ENCODE peak calls at places on chromosomes 7 and 10, in eight cellular contexts. M, L, X, N, B, W, G and H are unnamed samples.

GRCh38 chr10:27359792-27360320 is 119.3 kb upstream of the ACBD5 start:
- DNase-seq in G (no peak), N (no peak), L (no peak), X (no peak), W (no peak), B (no peak), M (no peak), H (no peak)

GRCh38 chr7:28799619-28800018 is 158.5 kb downstream of the TRIL start:
- DNase-seq in L (no peak), B (no peak), W (no peak), N (no peak), X (no peak), M (no peak), G (no peak), H (no peak)

GRCh38 chr7:74006032-74006431 is 21.9 kb upstream of the ELN start:
- DNase-seq in W (no peak), L (no peak), M (no peak), N (no peak), G (no peak), B (no peak), X (no peak), H (no peak)

GRCh38 chr7:110522751-110523200 is 568.2 kb upstream of the LRRN3 start:
- DNase-seq in L (no peak), M (no peak), X (no peak), G (peak; percentile 59), B (no peak), N (no peak), W (no peak), H (no peak)

GRCh38 chr10:6621536-6621935 is 41.5 kb upstream of the PRKCQ start:
- DNase-seq in W (no peak), B (no peak), L (peak; percentile 12), X (no peak), M (no peak), G (no peak), N (no peak), H (no peak)

GRCh38 chr7:20227291-20227795 is 10.2 kb upstream of the MACC1 start:
- DNase-seq in W (no peak), L (no peak), X (no peak), M (no peak), N (no peak), B (no peak), G (no peak), H (no peak)

GRCh38 chr7:38881015-38881414 is 28.0 kb downstream of the VPS41 start:
- DNase-seq in L (no peak), M (no peak), N (no peak), G (no peak), X (no peak), W (no peak), B (no peak), H (no peak)

GRCh38 chr10:49076741-49077521 is 38.4 kb downstream of the VSTM4 start:
- DNase-seq in X (no peak), N (no peak), L (no peak), G (no peak), B (no peak), W (no peak), M (peak; percentile 11), H (no peak)

GRCh38 chr7:3206771-3207191 is 94.3 kb upstream of the SDK1 start:
- DNase-seq in M (peak; percentile 6), N (no peak), X (no peak), W (no peak), B (no peak), L (no peak), G (no peak), H (no peak)

GRCh38 chr10:12949248-12949647 is 52.3 kb downstream of the CCDC3 start:
- DNase-seq in W (no peak), X (no peak), N (no peak), M (no peak), B (no peak), G (no peak), L (no peak), H (no peak)

GRCh38 chr7:4212376-4212775 is 469.7 kb upstream of the FOXK1 start:
- DNase-seq in W (no peak), N (no peak), G (no peak), M (peak; percentile 48), X (no peak), B (no peak), L (no peak), H (no peak)

GRCh38 chr7:74429153-74429747 is 24.5 kb upstream of the GTF2IRD1 start:
- DNase-seq in M (no peak), B (no peak), N (peak; percentile 16), G (no peak), X (no peak), W (no peak), L (peak; percentile 75), H (no peak)

GRCh38 chr10:5317547-5318107 is 47.1 kb upstream of the UCN3 start:
- DNase-seq in L (peak; percentile 73), M (no peak), N (peak; percentile 39), G (no peak), W (no peak), B (no peak), X (peak; percentile 11), H (no peak)

GRCh38 chr10:27390681-27391080 is 113.4 kb upstream of the RAB18 start:
- DNase-seq in M (no peak), B (no peak), G (no peak), W (no peak), L (peak; percentile 7), X (no peak), N (no peak), H (no peak)

GRCh38 chr7:155289107-155289506 is 8.6 kb upstream of the INSIG1 start:
- DNase-seq in L (no peak), M (no peak), W (no peak), G (no peak), B (no peak), X (no peak), N (no peak), H (no peak)

GRCh38 chr7:102169651-102170416 is 116.8 kb upstream of the SH2B2 start:
- DNase-seq in W (no peak), X (peak; percentile 74), L (peak; percentile 37), G (no peak), N (no peak), M (no peak), B (no peak), H (no peak)

GRCh38 chr7:47307311-47307710 is 274.6 kb downstream of the TNS3 start:
- DNase-seq in X (no peak), G (no peak), L (no peak), M (no peak), B (no peak), W (no peak), N (no peak), H (no peak)

GRCh38 chr7:47311891-47312290 is 270.0 kb downstream of the TNS3 start:
- DNase-seq in N (no peak), W (no peak), M (no peak), G (no peak), X (no peak), L (no peak), B (no peak), H (no peak)

GRCh38 chr7:47313564-47313963 is 268.3 kb downstream of the TNS3 start:
- DNase-seq in L (no peak), X (no peak), G (no peak), W (no peak), N (no peak), M (no peak), B (no peak), H (no peak)

GRCh38 chr7:47308808-47309207 is 273.1 kb downstream of the TNS3 start:
- DNase-seq in M (no peak), N (no peak), X (no peak), W (no peak), L (no peak), B (no peak), G (no peak), H (no peak)

DNA sequence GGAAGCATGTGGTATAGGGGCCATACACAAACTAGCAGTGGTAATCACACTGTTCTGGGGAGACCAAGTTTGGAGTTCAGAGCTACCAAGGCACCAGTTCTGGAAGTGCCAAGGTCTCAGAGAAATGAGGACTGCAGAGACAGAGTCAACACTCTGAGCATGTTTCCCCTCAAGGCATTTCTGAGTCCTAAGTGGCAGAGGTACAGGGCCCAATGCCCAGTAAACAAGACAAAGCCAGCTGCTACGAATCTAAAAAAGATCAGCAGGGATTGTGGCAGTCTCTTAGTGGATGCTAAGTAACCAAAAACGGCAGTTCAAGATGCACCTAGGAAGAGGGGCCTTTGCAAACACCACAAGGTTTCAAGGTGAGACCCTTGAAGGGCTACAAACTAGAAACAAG is 271.9 kb downstream of the TNS3 start:
- DNase-seq in W (no peak), M (no peak), N (no peak), L (no peak), B (no peak), G (no peak), X (no peak), H (no peak)
- H3K4me3 ChIP-seq in W (no peak overlapping the region), M (no peak overlapping the region), N (no peak overlapping the region), L (no peak overlapping the region), B (no peak overlapping the region), G (no peak overlapping the region), X (no peak overlapping the region), H (no peak overlapping the region)

DNA sequence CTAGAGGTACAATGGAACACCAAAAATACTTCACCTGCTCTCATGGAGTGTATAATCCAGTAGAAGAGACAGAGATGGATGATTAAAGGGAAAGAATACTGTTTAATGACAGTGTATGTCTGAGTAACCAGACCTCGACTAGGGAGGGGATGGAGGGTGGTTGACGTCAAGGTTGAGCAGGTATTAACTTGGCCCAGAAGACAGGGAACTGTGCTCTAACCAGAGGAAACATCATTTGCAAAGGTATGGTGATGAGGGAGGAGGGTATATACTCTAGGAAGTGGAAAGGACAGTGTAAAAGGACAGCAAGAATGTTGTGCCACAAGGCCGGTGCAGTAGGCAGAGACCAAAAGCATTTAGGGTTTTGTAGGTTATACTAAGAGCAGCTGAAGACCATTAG is 2.9 kb downstream of the MIOS start:
- DNase-seq in X (no peak), N (no peak), W (no peak), B (no peak), M (no peak), G (no peak), L (no peak), H (no peak)
- TF ChIP-seq POLR2A in X (no peak), N (no peak), W (no peak), B (no peak), M (no peak), G (no peak), L (no peak), H (no peak)

DNA sequence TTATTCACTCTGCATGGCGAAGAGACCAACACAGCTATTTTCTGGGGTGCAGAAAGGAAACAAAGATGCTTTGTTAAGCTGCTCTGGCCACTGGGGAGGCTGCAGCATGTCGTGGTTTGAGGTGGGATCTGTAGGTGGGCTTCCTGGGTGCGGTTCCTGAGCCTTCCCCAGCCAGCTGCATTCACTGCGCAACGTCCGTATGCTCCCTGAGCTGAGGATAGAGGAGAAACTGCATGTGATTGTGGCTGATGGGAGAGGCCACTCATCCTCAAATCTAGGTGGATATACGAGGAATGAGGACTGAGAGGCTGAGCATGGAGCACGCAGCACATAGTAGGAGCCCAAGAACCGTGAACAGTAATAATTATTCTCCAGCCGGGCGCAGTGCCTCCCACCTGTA is 9.9 kb upstream of the DNAAF5 start:
- DNase-seq in X (no peak), M (peak; percentile 37), G (peak; percentile 15), L (no peak), W (no peak), N (no peak), B (peak; percentile 3), H (no peak)
- H3K4me1 ChIP-seq in X (no peaks in the 10 kb centered on the region), M (peaks cover 5% of the 10 kb centered on the region), G (no peaks in the 10 kb centered on the region), L (peaks cover 3% of the 10 kb centered on the region), W (peaks cover 6% of the 10 kb centered on the region), N (peaks cover 4% of the 10 kb centered on the region), B (peaks cover 3% of the 10 kb centered on the region), H (peaks cover 2% of the 10 kb centered on the region)

DNA sequence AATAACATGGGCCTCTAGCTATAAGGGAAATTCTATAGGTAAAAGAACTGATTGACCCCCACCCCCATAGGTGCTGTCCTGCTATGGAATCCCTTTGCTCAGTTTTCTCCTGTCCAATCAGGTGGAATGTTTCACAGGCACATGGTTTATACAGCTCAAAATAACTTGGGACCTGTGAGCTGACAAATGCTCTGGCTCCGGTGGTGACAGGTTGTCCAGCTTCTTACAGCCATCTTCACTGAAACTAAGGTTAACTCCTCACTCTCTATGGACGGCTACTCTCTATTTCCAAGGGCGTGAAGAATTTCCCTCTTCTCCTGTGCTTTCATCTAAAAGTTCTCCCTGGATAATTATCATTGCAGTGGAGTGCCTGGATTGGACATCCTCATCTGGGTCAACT is at the start of gene MYPN:
- DNase-seq in B (no peak), N (peak; percentile 68), L (no peak), X (no peak), G (no peak), M (no peak), W (no peak), H (no peak)
- H3K4me3 ChIP-seq in B (no peak within 1 kb of the TSS), N (peak within 1 kb of the TSS; percentile 58), L (peak within 1 kb of the TSS; percentile 37), X (no peak within 1 kb of the TSS), G (no peak within 1 kb of the TSS), M (no peak within 1 kb of the TSS), W (no peak within 1 kb of the TSS), H (no peak within 1 kb of the TSS)